ENCODE peak calls at places on chromosomes 4 and X, in four cellular contexts. One of them, this sample, is unnamed.

GRCh38 chr4:118842055-118842454 is 6.1 kb upstream of the SEC24D start:
- DNase-seq in HepG2: no peak
- DNase-seq in HCT116: peak
- DNase-seq in K562: no peak
- DNase-seq in this sample: no peak

GRCh38 chrX:46178763-46179162 is 366.5 kb downstream of the ZNF674 start:
- DNase-seq in HepG2: no peak
- DNase-seq in HCT116: no peak
- DNase-seq in K562: no peak
- DNase-seq in this sample: no peak

GRCh38 chr4:98778206-98778605 is 119.8 kb upstream of the TSPAN5 start:
- DNase-seq in HepG2: peak
- DNase-seq in HCT116: no peak
- DNase-seq in K562: no peak
- DNase-seq in this sample: peak

GRCh38 chr4:142365386-142365785 is 480.7 kb downstream of the INPP4B start:
- DNase-seq in HepG2: no peak
- DNase-seq in HCT116: no peak
- DNase-seq in K562: no peak
- DNase-seq in this sample: no peak

GRCh38 chrX:97267916-97268680 is 384.4 kb downstream of the RPA4 start:
- DNase-seq in HepG2: no peak
- DNase-seq in HCT116: no peak
- DNase-seq in K562: no peak
- DNase-seq in this sample: no peak

GRCh38 chr4:100736651-100737450 is 219.0 kb upstream of the EMCN start:
- DNase-seq in HepG2: no peak
- DNase-seq in HCT116: peak
- DNase-seq in K562: no peak
- DNase-seq in this sample: no peak

GRCh38 chr4:19971829-19972228 is 279.9 kb upstream of the SLIT2 start:
- DNase-seq in HepG2: no peak
- DNase-seq in HCT116: no peak
- DNase-seq in K562: no peak
- DNase-seq in this sample: no peak

GRCh38 chr4:188550296-188550695 is 411.1 kb downstream of the TRIML1 start:
- DNase-seq in HepG2: no peak
- DNase-seq in HCT116: no peak
- DNase-seq in K562: no peak
- DNase-seq in this sample: no peak

GRCh38 chr4:140019619-140020367 is 134.2 kb downstream of the MAML3 start:
- DNase-seq in HepG2: peak
- DNase-seq in HCT116: no peak
- DNase-seq in K562: no peak
- DNase-seq in this sample: no peak

GRCh38 chr4:19944806-19945205 is 306.9 kb upstream of the SLIT2 start:
- DNase-seq in HepG2: no peak
- DNase-seq in HCT116: no peak
- DNase-seq in K562: no peak
- DNase-seq in this sample: no peak

GRCh38 chr4:84985952-84986351 is 19.5 kb upstream of the WDFY3 start:
- DNase-seq in HepG2: peak
- DNase-seq in HCT116: peak
- DNase-seq in K562: no peak
- DNase-seq in this sample: no peak

GRCh38 chrX:120456973-120457372 is 12.1 kb downstream of the LAMP2 start:
- DNase-seq in HepG2: no peak
- DNase-seq in HCT116: no peak
- DNase-seq in K562: peak
- DNase-seq in this sample: no peak

GRCh38 chr4:112823631-112824030 is 186.7 kb downstream of the LARP7 start:
- DNase-seq in HepG2: no peak
- DNase-seq in HCT116: no peak
- DNase-seq in K562: no peak
- DNase-seq in this sample: no peak

GRCh38 chrX:24988314-24988713 is 27.5 kb downstream of the ARX start:
- DNase-seq in HepG2: no peak
- DNase-seq in HCT116: no peak
- DNase-seq in K562: no peak
- DNase-seq in this sample: no peak

GRCh38 chr4:41985151-41985550 is 3.6 kb downstream of the DCAF4L1 start:
- DNase-seq in HepG2: no peak
- DNase-seq in HCT116: no peak
- DNase-seq in K562: no peak
- DNase-seq in this sample: no peak

GRCh38 chr4:168511780-168512467 is 15.1 kb downstream of the PALLD start:
- DNase-seq in HepG2: no peak
- DNase-seq in HCT116: no peak
- DNase-seq in K562: no peak
- DNase-seq in this sample: no peak

GRCh38 chr4:174873931-174874330 is 44.2 kb upstream of the ADAM29 start:
- DNase-seq in HepG2: no peak
- DNase-seq in HCT116: peak
- DNase-seq in K562: peak
- DNase-seq in this sample: peak

GRCh38 chr4:40731792-40732245 is 17.9 kb upstream of the NSUN7 start:
- DNase-seq in HepG2: peak
- DNase-seq in HCT116: no peak
- DNase-seq in K562: no peak
- DNase-seq in this sample: no peak

GRCh38 chr4:20337261-20337664 is 85.6 kb downstream of the SLIT2 start:
- DNase-seq in HepG2: no peak
- DNase-seq in HCT116: no peak
- DNase-seq in K562: no peak
- DNase-seq in this sample: no peak

GRCh38 chrX:40175416-40176255 is 77.9 kb upstream of the BCOR start:
- DNase-seq in HepG2: peak
- DNase-seq in HCT116: no peak
- DNase-seq in K562: peak
- DNase-seq in this sample: no peak

GRCh38 chr4:128768373-128768996 is 41.0 kb upstream of the JADE1 start:
- DNase-seq in HepG2: no peak
- DNase-seq in HCT116: no peak
- DNase-seq in K562: peak
- DNase-seq in this sample: no peak

DNA sequence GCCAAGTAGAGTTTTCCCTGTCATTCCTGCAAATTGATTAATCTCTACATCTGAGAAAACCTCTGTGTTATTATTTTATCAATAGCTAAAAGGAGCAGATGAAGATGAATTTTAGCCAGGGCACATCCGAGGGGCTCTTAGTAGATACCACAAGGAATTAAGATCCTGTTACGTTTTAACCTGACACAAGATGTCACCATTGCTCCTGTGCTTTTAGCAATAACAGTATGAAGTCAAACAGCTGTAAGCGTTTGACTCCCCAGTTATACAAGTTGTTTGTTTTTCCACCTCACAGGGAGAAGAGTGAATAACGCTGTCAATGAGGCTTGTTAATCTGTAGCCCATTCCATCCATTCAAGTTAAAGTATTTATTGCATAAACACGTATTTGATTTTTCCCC is 76.0 kb upstream of the AP1S2 start:
- DNase-seq in HepG2: no peak
- DNase-seq in HCT116: no peak
- DNase-seq in K562: peak
- DNase-seq in this sample: no peak
- TF ChIP-seq SIN3A in HepG2: no peak
- TF ChIP-seq SIN3A in HCT116: no peak
- TF ChIP-seq SIN3A in K562: no peak
- TF ChIP-seq SIN3A in this sample: no peak

GRCh38 chr4:121728798-121729226 is 32.0 kb upstream of the ANXA5 start:
- DNase-seq in HepG2: no peak
- DNase-seq in HCT116: no peak
- DNase-seq in K562: no peak
- DNase-seq in this sample: no peak

GRCh38 chr4:121733942-121734341 is 31.0 kb downstream of the SMIM43 start:
- DNase-seq in HepG2: no peak
- DNase-seq in HCT116: no peak
- DNase-seq in K562: no peak
- DNase-seq in this sample: no peak

GRCh38 chr4:121724671-121725070 is 27.9 kb upstream of the ANXA5 start:
- DNase-seq in HepG2: no peak
- DNase-seq in HCT116: no peak
- DNase-seq in K562: no peak
- DNase-seq in this sample: no peak

GRCh38 chr4:121726642-121727268 is 30.0 kb upstream of the ANXA5 start:
- DNase-seq in HepG2: peak
- DNase-seq in HCT116: peak
- DNase-seq in K562: peak
- DNase-seq in this sample: peak

DNA sequence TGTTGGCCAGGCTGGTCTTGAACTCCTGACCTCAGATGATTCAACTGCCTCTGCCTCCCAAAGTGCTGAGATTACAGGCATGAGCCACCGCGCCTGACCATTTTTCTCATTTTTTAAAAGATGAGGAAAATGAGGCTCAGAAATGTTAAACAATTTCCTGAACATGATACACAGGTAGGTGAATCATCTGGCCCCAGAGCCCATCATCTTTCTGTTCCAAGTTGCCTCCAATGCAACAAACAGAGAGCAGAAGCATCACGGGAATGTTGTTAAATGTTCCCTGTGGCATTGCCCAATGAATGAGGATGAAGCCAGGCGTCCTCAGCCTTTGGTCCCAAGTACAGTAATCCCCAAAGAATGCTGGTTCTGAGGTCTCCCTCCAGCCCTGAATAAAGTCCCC is 31.3 kb upstream of the ANXA5 start:
- DNase-seq in HepG2: peak
- DNase-seq in HCT116: no peak
- DNase-seq in K562: no peak
- DNase-seq in this sample: no peak
- TF ChIP-seq TCF7L2 in HepG2: no peak
- TF ChIP-seq TCF7L2 in HCT116: no peak
- TF ChIP-seq TCF7L2 in K562: no peak
- TF ChIP-seq TCF7L2 in this sample: no peak

GRCh38 chrX:7617994-7618393 is 225.0 kb upstream of the VCX start:
- DNase-seq in HepG2: no peak
- DNase-seq in HCT116: no peak
- DNase-seq in K562: no peak
- DNase-seq in this sample: no peak
- TF ChIP-seq SIN3A in HepG2: no peak
- TF ChIP-seq SIN3A in HCT116: no peak
- TF ChIP-seq SIN3A in K562: no peak
- TF ChIP-seq SIN3A in this sample: no peak

GRCh38 chr4:145580906-145581305 is 38.3 kb upstream of the MMAA start:
- DNase-seq in HepG2: no peak
- DNase-seq in HCT116: no peak
- DNase-seq in K562: no peak
- DNase-seq in this sample: no peak
- TF ChIP-seq TCF7L2 in HepG2: no peak
- TF ChIP-seq TCF7L2 in HCT116: no peak
- TF ChIP-seq TCF7L2 in K562: no peak
- TF ChIP-seq TCF7L2 in this sample: no peak

GRCh38 chr4:153641532-153641931 is 42.5 kb upstream of the TLR2 start:
- DNase-seq in HepG2: no peak
- DNase-seq in HCT116: no peak
- DNase-seq in K562: no peak
- DNase-seq in this sample: no peak

GRCh38 chr4:153639556-153640475 is 44.3 kb upstream of the TLR2 start:
- DNase-seq in HepG2: peak
- DNase-seq in HCT116: no peak
- DNase-seq in K562: no peak
- DNase-seq in this sample: no peak

GRCh38 chr4:153640476-153640802 is 43.6 kb upstream of the TLR2 start:
- DNase-seq in HepG2: no peak
- DNase-seq in HCT116: no peak
- DNase-seq in K562: no peak
- DNase-seq in this sample: no peak

GRCh38 chr4:153645183-153645582 is 38.9 kb upstream of the TLR2 start:
- DNase-seq in HepG2: no peak
- DNase-seq in HCT116: no peak
- DNase-seq in K562: no peak
- DNase-seq in this sample: no peak

GRCh38 chr4:153643406-153644016 is 40.6 kb upstream of the TLR2 start:
- DNase-seq in HepG2: peak
- DNase-seq in HCT116: peak
- DNase-seq in K562: peak
- DNase-seq in this sample: no peak
- TF ChIP-seq SIN3A in HepG2: no peak
- TF ChIP-seq SIN3A in HCT116: no peak
- TF ChIP-seq SIN3A in K562: no peak
- TF ChIP-seq SIN3A in this sample: no peak

GRCh38 chr4:7697326-7697725 is 242.3 kb downstream of the AFAP1 start:
- DNase-seq in HepG2: no peak
- DNase-seq in HCT116: no peak
- DNase-seq in K562: no peak
- DNase-seq in this sample: no peak
- TF ChIP-seq TCF7L2 in HepG2: no peak
- TF ChIP-seq TCF7L2 in HCT116: no peak
- TF ChIP-seq TCF7L2 in K562: no peak
- TF ChIP-seq TCF7L2 in this sample: no peak

DNA sequence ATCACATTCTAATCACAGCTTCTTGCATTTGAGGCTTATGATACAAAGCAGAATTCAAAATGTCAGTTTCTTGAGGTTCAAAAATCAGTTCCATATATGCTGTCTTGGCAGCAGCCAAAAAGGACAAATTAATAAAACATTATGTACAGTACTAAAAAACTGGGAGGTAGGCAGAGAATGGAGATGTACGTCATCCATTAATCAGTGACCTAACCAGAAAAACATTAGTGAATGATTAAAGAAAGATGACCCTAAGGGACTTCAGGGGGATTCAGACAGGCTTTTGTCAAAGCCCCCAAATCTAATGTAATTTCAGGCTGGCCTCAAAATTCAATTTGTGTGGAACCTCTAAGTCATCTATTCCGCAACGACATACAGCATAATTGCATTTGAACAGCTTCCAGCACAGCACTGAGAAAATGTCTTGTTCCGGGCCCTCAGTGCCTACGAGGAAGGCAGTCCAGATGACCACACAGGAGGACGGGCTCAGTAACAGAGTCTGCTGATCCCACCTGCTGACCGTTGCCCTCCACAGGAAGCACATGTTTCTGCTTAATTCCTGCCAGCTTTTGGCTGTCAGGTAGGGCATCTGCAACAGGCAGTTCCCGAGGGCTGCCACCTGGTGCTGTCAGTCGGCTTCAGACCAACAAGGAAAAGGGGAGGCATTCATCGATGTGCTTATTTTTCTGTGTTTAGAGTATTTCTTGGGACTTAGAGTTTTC is 83.8 kb upstream of the HHIP start:
- DNase-seq in HepG2: no peak
- DNase-seq in HCT116: no peak
- DNase-seq in K562: no peak
- DNase-seq in this sample: no peak
- TF ChIP-seq SIN3A in HepG2: no peak
- TF ChIP-seq SIN3A in HCT116: no peak
- TF ChIP-seq SIN3A in K562: no peak
- TF ChIP-seq SIN3A in this sample: no peak

GRCh38 chr4:8330821-8331566 is 61.4 kb downstream of the HTRA3 start:
- DNase-seq in HepG2: no peak
- DNase-seq in HCT116: no peak
- DNase-seq in K562: no peak
- DNase-seq in this sample: no peak
- TF ChIP-seq TCF7L2 in HepG2: no peak
- TF ChIP-seq TCF7L2 in HCT116: no peak
- TF ChIP-seq TCF7L2 in K562: no peak
- TF ChIP-seq TCF7L2 in this sample: no peak

GRCh38 chr4:1208266-1208961 is 36.0 kb upstream of the SPON2 start:
- DNase-seq in HepG2: no peak
- DNase-seq in HCT116: no peak
- DNase-seq in K562: no peak
- DNase-seq in this sample: no peak
- TF ChIP-seq SIN3A in HepG2: no peak
- TF ChIP-seq SIN3A in HCT116: no peak
- TF ChIP-seq SIN3A in K562: no peak
- TF ChIP-seq SIN3A in this sample: no peak

GRCh38 chr4:25926473-25926872 is 12.5 kb downstream of the SMIM20 start:
- DNase-seq in HepG2: no peak
- DNase-seq in HCT116: no peak
- DNase-seq in K562: no peak
- DNase-seq in this sample: no peak
- TF ChIP-seq TCF7L2 in HepG2: no peak
- TF ChIP-seq TCF7L2 in HCT116: no peak
- TF ChIP-seq TCF7L2 in K562: no peak
- TF ChIP-seq TCF7L2 in this sample: no peak

This sample was measured in Panc1.